ENCODE peak calls at places on chromosomes 12 and 14, in five cellular contexts. L is esophagus squamous epithelium, Q is heart left ventricle, S is right lobe of liver, B is A549. H is an unnamed sample. For H3K4me1, the result is how much of the 10 kb centered on the place peaks cover.

GRCh38 chr12:116164976-116165425 is 112.5 kb downstream of the MED13L start:
- DNase-seq in Q (no peak), L (no peak), S (no peak), B (peak), H (no peak)

GRCh38 chr14:23447634-23448353 is 12.3 kb upstream of the MYH7 start:
- DNase-seq in S (no peak), Q (no peak), L (no peak), B (no peak), H (peak)

GRCh38 chr14:100825691-100826331 is at the start of gene MEG3:
- DNase-seq in Q (peak), S (peak), L (no peak), B (peak), H (peak)

GRCh38 chr14:34718750-34719304 is 4.4 kb upstream of the CFL2 start:
- DNase-seq in B (no peak), L (no peak), Q (no peak), S (no peak), H (no peak)

GRCh38 chr14:104935955-104936354 is 11.3 kb downstream of the PLD4 start:
- DNase-seq in Q (no peak), S (no peak), B (no peak), L (no peak), H (peak)

GRCh38 chr12:45369065-45369464 is 153.2 kb downstream of the ANO6 start:
- DNase-seq in B (peak), S (no peak), Q (no peak), L (no peak), H (no peak)

GRCh38 chr12:29782285-29782820 is 1.4 kb downstream of the TMTC1 start:
- DNase-seq in L (no peak), S (no peak), B (no peak), Q (no peak), H (peak)

GRCh38 chr12:132172619-132173018 is 28.4 kb downstream of the NOC4L start:
- DNase-seq in B (no peak), L (no peak), Q (peak), S (peak), H (no peak)

GRCh38 chr14:71574976-71575375 is 357.3 kb upstream of the RGS6 start:
- DNase-seq in B (peak), L (no peak), Q (no peak), S (no peak), H (no peak)

GRCh38 chr12:58957298-58957697 is 37.0 kb upstream of the LRIG3 start:
- DNase-seq in Q (no peak), S (no peak), B (no peak), L (no peak), H (no peak)

GRCh38 chr12:80763874-80764273 is 47.2 kb downstream of the MYF5 start:
- DNase-seq in L (no peak), Q (no peak), B (peak), S (no peak), H (peak)

GRCh38 chr14:105486333-105486973 is at the start of gene CRIP1:
- DNase-seq in Q (no peak), B (no peak), S (no peak), L (no peak), H (no peak)

GRCh38 chr12:6962285-6963015 is 8.0 kb downstream of the PHB2 start:
- DNase-seq in L (no peak), B (no peak), Q (peak), S (no peak), H (peak)

GRCh38 chr12:108720757-108721514 is 10.4 kb downstream of the CORO1C start:
- DNase-seq in B (no peak), Q (no peak), S (no peak), L (no peak), H (no peak)

GRCh38 chr12:32115404-32116104 is 8.9 kb downstream of the BICD1 start:
- DNase-seq in B (peak), L (no peak), Q (peak), S (peak), H (peak)

DNA sequence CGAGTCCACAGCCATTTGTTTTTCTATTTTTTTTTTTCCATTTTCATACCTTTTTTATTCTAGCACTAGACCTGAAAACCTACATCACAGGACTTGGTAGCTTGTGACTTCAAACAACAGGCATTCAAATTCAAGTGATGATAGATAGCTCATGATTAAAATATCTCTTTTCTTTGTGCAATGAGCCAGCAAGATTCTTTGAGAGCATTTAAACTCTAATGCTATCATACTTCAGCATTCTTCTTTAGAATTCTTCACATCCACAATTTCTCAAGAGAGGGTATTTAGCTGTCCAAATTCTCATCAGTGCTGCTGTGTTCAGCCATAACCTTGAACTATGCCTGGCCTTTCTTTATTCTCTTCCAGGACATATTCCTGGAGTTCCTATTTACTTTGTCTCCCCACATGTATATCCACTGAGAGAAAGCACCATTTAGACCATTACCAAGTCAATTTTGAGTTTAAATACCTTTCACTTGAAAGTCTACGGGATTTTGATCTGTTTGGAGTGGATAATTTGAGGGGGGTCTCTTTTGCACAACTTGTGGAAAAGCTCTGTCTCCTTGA is 321.1 kb downstream of the EGLN3 start:
- DNase-seq in S (no peak), L (no peak), Q (no peak), B (no peak), H (no peak)
- TF ChIP-seq POLR2A in S (no peak), L (no peak), Q (no peak), B (no peak), H (no peak)

GRCh38 chr12:89153341-89153740 is 199.0 kb downstream of the DUSP6 start:
- DNase-seq in L (no peak), S (no peak), Q (no peak), B (no peak), H (no peak)

GRCh38 chr12:89156862-89157262 is 195.4 kb downstream of the DUSP6 start:
- DNase-seq in Q (no peak), S (no peak), L (no peak), B (no peak), H (no peak)

GRCh38 chr12:89157413-89157812 is 194.9 kb downstream of the DUSP6 start:
- DNase-seq in B (no peak), Q (no peak), L (no peak), S (no peak), H (no peak)

GRCh38 chr12:89156324-89156723 is 196.0 kb downstream of the DUSP6 start:
- DNase-seq in Q (no peak), B (no peak), L (no peak), S (no peak), H (no peak)

DNA sequence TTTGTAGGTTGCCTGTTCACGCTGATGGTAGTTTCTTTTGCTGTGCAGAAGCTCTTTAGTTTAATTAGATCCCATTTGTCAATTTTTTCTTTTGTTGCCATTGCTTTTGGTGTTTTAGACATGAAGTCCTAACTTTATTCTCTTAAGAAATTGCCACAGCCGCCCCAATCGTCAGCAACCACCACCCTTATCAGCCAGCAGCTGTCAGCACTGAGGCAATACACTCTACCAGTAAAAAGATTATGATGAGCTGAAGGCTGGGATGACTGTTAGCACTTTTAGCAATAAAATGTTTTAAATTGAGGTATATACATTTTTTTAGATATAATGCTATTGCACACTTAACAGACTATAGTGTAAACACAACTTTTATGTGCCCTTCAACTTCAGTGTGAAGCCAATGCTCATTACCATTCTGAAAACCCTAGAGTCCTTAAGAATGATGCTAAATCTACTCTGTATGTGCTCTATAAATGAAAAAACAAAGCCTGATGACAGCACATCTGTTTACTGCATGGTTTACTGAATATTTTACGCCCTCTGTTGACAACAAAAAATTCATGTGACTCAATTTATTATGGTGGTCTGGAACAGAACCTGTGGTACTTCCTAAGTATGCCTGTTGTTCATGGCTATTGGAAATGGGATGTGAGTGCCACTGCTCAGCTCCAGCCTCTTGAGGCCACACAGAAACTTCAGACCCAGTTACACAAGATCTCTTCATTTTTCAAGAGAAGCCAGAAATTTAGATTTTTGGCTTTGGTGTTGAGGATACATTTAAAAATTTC is 197.4 kb downstream of the DUSP6 start:
- DNase-seq in Q (no peak), L (no peak), S (no peak), B (no peak), H (no peak)
- TF ChIP-seq CTCF in Q (no peak), L (no peak), S (no peak), B (no peak), H (no peak)

GRCh38 chr12:106091421-106091820 is 47.3 kb downstream of the NUAK1 start:
- DNase-seq in Q (no peak), S (no peak), L (no peak), B (no peak), H (no peak)

GRCh38 chr12:106089935-106090334 is 48.8 kb downstream of the NUAK1 start:
- DNase-seq in Q (no peak), B (no peak), L (no peak), S (no peak), H (no peak)

GRCh38 chr12:106090586-106091411 is 48.0 kb downstream of the NUAK1 start:
- DNase-seq in S (no peak), L (no peak), B (no peak), Q (peak), H (no peak)

GRCh38 chr12:106086696-106087095 is 52.1 kb downstream of the NUAK1 start:
- DNase-seq in S (no peak), Q (no peak), B (no peak), L (no peak), H (no peak)

GRCh38 chr12:106088246-106089200 is 50.2 kb downstream of the NUAK1 start:
- DNase-seq in Q (no peak), S (no peak), B (no peak), L (no peak), H (no peak)
- H3K4me1 ChIP-seq in Q (half or more), S (under half), B (half or more), L (under half), H (under half)

GRCh38 chr14:103688906-103689902 is 26.0 kb downstream of the XRCC3 start:
- DNase-seq in L (no peak), S (no peak), Q (peak), B (no peak), H (no peak)
- TF ChIP-seq POLR2A in L (no peak), S (no peak), Q (no peak), B (no peak), H (no peak)

H was measured in body of pancreas.